ENCODE peak calls at places on chromosomes 7 and 10, in four cellular contexts. One of them, this sample, is unnamed.

GRCh38 chr7:30594055-30594539 is 581 bp upstream of the GARS1 start:
- DNase-seq in G401: no peak
- DNase-seq in activated T-cell treated with anti-CD3 and anti-CD28 coated beads, Interleukin-2, amount 50 U/mL, for 4 hours: peak; percentile 10
- DNase-seq in GDM1: peak; percentile 40
- DNase-seq in this sample: peak; percentile 30

GRCh38 chr7:149456770-149457421 is 4.0 kb downstream of the ZNF777 start:
- DNase-seq in GDM1: no peak
- DNase-seq in activated T-cell treated with anti-CD3 and anti-CD28 coated beads, Interleukin-2, amount 50 U/mL, for 4 hours: no peak
- DNase-seq in G401: no peak
- DNase-seq in this sample: no peak

GRCh38 chr7:19146699-19147098 is 1.5 kb upstream of the FERD3L start:
- DNase-seq in GDM1: no peak
- DNase-seq in G401: no peak
- DNase-seq in activated T-cell treated with anti-CD3 and anti-CD28 coated beads, Interleukin-2, amount 50 U/mL, for 4 hours: no peak
- DNase-seq in this sample: no peak

GRCh38 chr7:47678641-47679380 is 96.9 kb upstream of the TNS3 start:
- DNase-seq in GDM1: no peak
- DNase-seq in G401: no peak
- DNase-seq in activated T-cell treated with anti-CD3 and anti-CD28 coated beads, Interleukin-2, amount 50 U/mL, for 4 hours: no peak
- DNase-seq in this sample: no peak

GRCh38 chr10:97336942-97337719 is 2.6 kb upstream of the FRAT2 start:
- DNase-seq in GDM1: no peak
- DNase-seq in activated T-cell treated with anti-CD3 and anti-CD28 coated beads, Interleukin-2, amount 50 U/mL, for 4 hours: no peak
- DNase-seq in G401: no peak
- DNase-seq in this sample: no peak

GRCh38 chr10:22447068-22447467 is 101.8 kb downstream of the SPAG6 start:
- DNase-seq in activated T-cell treated with anti-CD3 and anti-CD28 coated beads, Interleukin-2, amount 50 U/mL, for 4 hours: no peak
- DNase-seq in G401: no peak
- DNase-seq in GDM1: no peak
- DNase-seq in this sample: no peak

GRCh38 chr7:77538186-77538907 is 1.3 kb downstream of the PTPN12 start:
- DNase-seq in activated T-cell treated with anti-CD3 and anti-CD28 coated beads, Interleukin-2, amount 50 U/mL, for 4 hours: peak; percentile 13
- DNase-seq in GDM1: no peak
- DNase-seq in G401: peak; percentile 75
- DNase-seq in this sample: peak; percentile 33

GRCh38 chr10:35442006-35442405 is 105.7 kb downstream of the CCNY start:
- DNase-seq in activated T-cell treated with anti-CD3 and anti-CD28 coated beads, Interleukin-2, amount 50 U/mL, for 4 hours: no peak
- DNase-seq in G401: no peak
- DNase-seq in GDM1: no peak
- DNase-seq in this sample: no peak

GRCh38 chr10:97120370-97120769 is 65.4 kb downstream of the SLIT1 start:
- DNase-seq in G401: no peak
- DNase-seq in activated T-cell treated with anti-CD3 and anti-CD28 coated beads, Interleukin-2, amount 50 U/mL, for 4 hours: no peak
- DNase-seq in GDM1: no peak
- DNase-seq in this sample: no peak

GRCh38 chr7:148669907-148670306 is 28.8 kb upstream of the CUL1 start:
- DNase-seq in activated T-cell treated with anti-CD3 and anti-CD28 coated beads, Interleukin-2, amount 50 U/mL, for 4 hours: no peak
- DNase-seq in G401: no peak
- DNase-seq in GDM1: no peak
- DNase-seq in this sample: no peak

GRCh38 chr7:135976312-135977019 is 693 bp downstream of the MTPN start:
- DNase-seq in GDM1: no peak
- DNase-seq in activated T-cell treated with anti-CD3 and anti-CD28 coated beads, Interleukin-2, amount 50 U/mL, for 4 hours: peak; percentile 12
- DNase-seq in G401: no peak
- DNase-seq in this sample: no peak

GRCh38 chr10:69458426-69459100 is 7.3 kb downstream of the TSPAN15 start:
- DNase-seq in GDM1: no peak
- DNase-seq in activated T-cell treated with anti-CD3 and anti-CD28 coated beads, Interleukin-2, amount 50 U/mL, for 4 hours: no peak
- DNase-seq in G401: peak; percentile 80
- DNase-seq in this sample: no peak

GRCh38 chr7:106499897-106500296 is 161.1 kb downstream of the CCDC71L start:
- DNase-seq in G401: no peak
- DNase-seq in GDM1: no peak
- DNase-seq in activated T-cell treated with anti-CD3 and anti-CD28 coated beads, Interleukin-2, amount 50 U/mL, for 4 hours: no peak
- DNase-seq in this sample: no peak

GRCh38 chr10:119469325-119469707 is 73.2 kb downstream of the RGS10 start:
- DNase-seq in G401: no peak
- DNase-seq in activated T-cell treated with anti-CD3 and anti-CD28 coated beads, Interleukin-2, amount 50 U/mL, for 4 hours: no peak
- DNase-seq in GDM1: no peak
- DNase-seq in this sample: no peak

GRCh38 chr7:43307522-43307921 is 195.1 kb downstream of the HECW1 start:
- DNase-seq in activated T-cell treated with anti-CD3 and anti-CD28 coated beads, Interleukin-2, amount 50 U/mL, for 4 hours: no peak
- DNase-seq in GDM1: no peak
- DNase-seq in G401: no peak
- DNase-seq in this sample: no peak

GRCh38 chr10:5827841-5828240 is 14.6 kb upstream of the GDI2 start:
- DNase-seq in G401: no peak
- DNase-seq in activated T-cell treated with anti-CD3 and anti-CD28 coated beads, Interleukin-2, amount 50 U/mL, for 4 hours: no peak
- DNase-seq in GDM1: no peak
- DNase-seq in this sample: no peak

GRCh38 chr10:92045641-92046106 is 122.1 kb downstream of the BTAF1 start:
- DNase-seq in G401: no peak
- DNase-seq in GDM1: no peak
- DNase-seq in activated T-cell treated with anti-CD3 and anti-CD28 coated beads, Interleukin-2, amount 50 U/mL, for 4 hours: no peak
- DNase-seq in this sample: no peak

GRCh38 chr7:73907554-73908122 is 46.7 kb downstream of the TMEM270 start:
- DNase-seq in GDM1: no peak
- DNase-seq in G401: no peak
- DNase-seq in activated T-cell treated with anti-CD3 and anti-CD28 coated beads, Interleukin-2, amount 50 U/mL, for 4 hours: no peak
- DNase-seq in this sample: no peak

GRCh38 chr7:125279956-125280355 is 350.3 kb upstream of the POT1 start:
- DNase-seq in G401: peak; percentile 73
- DNase-seq in activated T-cell treated with anti-CD3 and anti-CD28 coated beads, Interleukin-2, amount 50 U/mL, for 4 hours: no peak
- DNase-seq in GDM1: no peak
- DNase-seq in this sample: no peak

GRCh38 chr10:29256531-29256930 is 32.3 kb upstream of the LYZL1 start:
- DNase-seq in G401: no peak
- DNase-seq in activated T-cell treated with anti-CD3 and anti-CD28 coated beads, Interleukin-2, amount 50 U/mL, for 4 hours: no peak
- DNase-seq in GDM1: no peak
- DNase-seq in this sample: no peak

GRCh38 chr10:127735156-127735555 is 1.8 kb upstream of the FOXI2 start:
- DNase-seq in activated T-cell treated with anti-CD3 and anti-CD28 coated beads, Interleukin-2, amount 50 U/mL, for 4 hours: no peak
- DNase-seq in G401: no peak
- DNase-seq in GDM1: no peak
- DNase-seq in this sample: no peak

GRCh38 chr10:77915299-77916105 is 11.1 kb downstream of the DLG5 start:
- DNase-seq in GDM1: no peak
- DNase-seq in activated T-cell treated with anti-CD3 and anti-CD28 coated beads, Interleukin-2, amount 50 U/mL, for 4 hours: no peak
- DNase-seq in G401: no peak
- DNase-seq in this sample: no peak

GRCh38 chr10:131078131-131078881 is 233.2 kb downstream of the TCERG1L start:
- DNase-seq in G401: no peak
- DNase-seq in activated T-cell treated with anti-CD3 and anti-CD28 coated beads, Interleukin-2, amount 50 U/mL, for 4 hours: no peak
- DNase-seq in GDM1: no peak
- DNase-seq in this sample: no peak